ENCODE peak calls at places on chromosome 4, in seven cellular contexts. A is NB4, I is uterus, K is transverse colon, J is erythroblast, Q is HCT116, X is A549. C is an unnamed sample.

GRCh38 chr4:7763106-7763505 is 176.6 kb downstream of the AFAP1 start:
- DNase-seq in I (no peak), Q (no peak), X (no peak), A (no peak), K (no peak), J (no peak), C (no peak)

GRCh38 chr4:146179784-146180405 is 4.4 kb downstream of the LSM6 start:
- DNase-seq in Q (no peak), A (no peak), J (no peak), X (no peak), I (no peak), K (no peak), C (no peak)

GRCh38 chr4:112521123-112522116 is 5.4 kb upstream of the NEUROG2 start:
- DNase-seq in J (no peak), X (no peak), A (no peak), Q (no peak), I (no peak), K (no peak), C (no peak)

GRCh38 chr4:22413416-22413815 is 102.5 kb downstream of the ADGRA3 start:
- DNase-seq in I (no peak), A (no peak), Q (no peak), J (no peak), K (no peak), X (no peak), C (no peak)

GRCh38 chr4:10002278-10002677 is 19.0 kb downstream of the SLC2A9 start:
- DNase-seq in X (no peak), I (no peak), J (no peak), Q (no peak), A (no peak), K (no peak), C (no peak)

GRCh38 chr4:188975271-188975670 is 836.0 kb downstream of the TRIML1 start:
- DNase-seq in K (no peak), X (no peak), A (no peak), Q (no peak), J (no peak), I (no peak), C (no peak)

GRCh38 chr4:113434247-113434587 is 327.3 kb downstream of the CAMK2D start:
- DNase-seq in A (no peak), J (no peak), I (no peak), Q (no peak), X (no peak), K (no peak), C (no peak)

GRCh38 chr4:147355849-147356248 is 125.0 kb upstream of the EDNRA start:
- DNase-seq in J (no peak), X (peak), Q (no peak), A (no peak), I (no peak), K (no peak), C (no peak)

GRCh38 chr4:183154701-183155391 is 55.8 kb downstream of the WWC2 start:
- DNase-seq in J (no peak), K (peak), Q (no peak), X (no peak), I (no peak), A (no peak), C (no peak)

GRCh38 chr4:38769441-38770210 is 13.2 kb downstream of the TLR10 start:
- DNase-seq in X (no peak), A (no peak), Q (no peak), J (no peak), I (no peak), K (no peak), C (no peak)

GRCh38 chr4:184348311-184349233 is 125.8 kb downstream of the IRF2 start:
- DNase-seq in Q (no peak), K (peak), X (peak), J (no peak), A (peak), I (peak), C (peak)
- TF ChIP-seq POLR2A in Q (no peak), K (peak), X (no peak), J (no peak), A (no peak), I (no peak), C (peak)

DNA sequence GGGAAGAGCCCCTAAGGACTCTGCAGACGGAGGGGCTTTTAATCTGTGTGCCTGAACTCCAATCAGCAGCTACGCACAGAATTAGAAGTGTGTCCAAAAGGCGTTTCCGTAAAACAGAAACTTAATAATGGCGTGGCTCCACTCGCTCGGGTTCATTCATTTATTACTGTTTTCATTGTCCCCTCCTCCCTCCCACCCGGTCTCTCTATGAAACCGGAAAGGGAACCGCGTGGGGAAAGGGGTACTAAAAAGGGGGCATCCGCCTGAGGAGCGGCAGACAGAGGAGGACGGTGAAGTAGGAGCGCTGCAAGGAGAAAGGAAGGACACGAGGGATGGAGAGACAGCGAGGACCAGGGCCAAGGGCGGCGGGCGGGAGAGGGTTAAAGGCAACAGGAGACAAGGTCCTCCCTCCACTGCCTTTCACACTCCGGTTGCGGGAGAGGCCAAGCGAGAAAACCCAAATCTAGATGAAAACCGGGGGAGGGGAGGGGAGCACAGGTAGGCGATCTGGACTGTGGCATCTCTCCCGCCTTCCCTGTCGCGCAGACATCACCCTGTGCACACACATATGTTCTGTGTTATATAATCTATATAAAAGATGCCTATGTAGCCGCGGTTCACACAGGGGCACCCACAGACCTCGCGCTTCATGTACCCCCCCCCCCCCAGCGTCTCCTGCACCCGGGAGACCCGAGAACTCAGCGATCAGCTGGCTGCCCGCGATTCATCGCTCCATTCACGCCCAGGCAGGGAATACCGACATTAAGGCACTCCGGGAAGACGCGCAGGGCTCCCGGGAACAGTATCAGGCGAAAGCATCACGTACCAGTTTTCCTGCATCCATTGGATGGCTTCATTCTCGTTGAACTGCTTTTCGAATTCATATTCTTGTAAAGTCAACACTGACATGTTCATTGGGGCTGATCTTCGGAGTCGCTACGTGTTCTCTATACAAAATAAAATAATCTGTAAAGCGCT is 705 bp downstream of the ELOVL6 start:
- DNase-seq in I (peak), X (peak), J (peak), Q (no peak), K (peak), A (peak), C (no peak)
- TF ChIP-seq POLR2A in I (no peak), X (peak), J (no peak), Q (peak), K (no peak), A (peak), C (no peak)

GRCh38 chr4:54015421-54016065 is 48.9 kb downstream of the CHIC2 start:
- DNase-seq in K (no peak), A (no peak), J (no peak), I (no peak), X (no peak), Q (no peak), C (no peak)
- TF ChIP-seq POLR2A in K (no peak), A (no peak), J (no peak), I (no peak), X (no peak), Q (no peak), C (no peak)

DNA sequence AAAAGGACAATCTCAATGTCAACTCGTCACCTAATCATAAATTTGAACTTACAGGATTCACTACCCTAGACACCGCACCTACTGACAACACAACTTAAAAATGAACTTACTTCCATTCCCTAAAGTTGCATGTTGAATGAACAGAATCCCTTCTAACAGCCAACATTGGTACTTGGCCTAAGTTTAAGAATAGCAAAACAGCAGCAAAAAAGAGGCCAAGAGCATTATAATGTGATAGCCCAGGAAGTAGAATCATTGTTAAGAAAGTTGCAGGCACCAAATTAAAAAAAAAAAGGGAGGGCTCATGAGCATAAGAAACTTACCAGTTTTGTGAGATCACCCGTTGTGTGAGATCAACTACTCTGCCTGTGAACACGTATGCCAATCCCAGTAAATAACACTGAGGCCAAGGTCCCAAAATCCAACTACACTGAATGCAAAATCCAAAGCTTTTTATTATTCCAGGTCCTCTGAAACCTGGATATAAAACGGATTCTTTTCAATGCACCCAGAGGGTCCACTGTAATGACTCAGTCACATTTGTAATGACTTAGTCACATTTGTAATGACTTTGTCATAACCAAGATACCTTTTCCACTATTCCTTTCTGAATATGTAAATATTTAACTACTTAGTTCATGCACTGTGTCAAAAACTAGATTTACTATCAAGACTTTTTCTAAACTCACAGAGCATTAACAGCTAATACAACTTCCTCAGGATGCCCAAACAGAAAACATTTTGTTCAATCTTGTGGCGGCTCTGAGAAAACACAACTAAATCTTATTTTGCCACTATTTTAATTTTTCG is 6.8 kb downstream of the HNRNPDL start:
- DNase-seq in A (peak), K (no peak), Q (no peak), X (peak), I (no peak), J (no peak), C (no peak)
- TF ChIP-seq POLR2A in A (no peak), K (peak), Q (no peak), X (no peak), I (no peak), J (peak), C (no peak)

GRCh38 chr4:2938906-2939305 is 24.3 kb downstream of the NOP14 start:
- DNase-seq in X (no peak), K (peak), Q (no peak), A (peak), J (no peak), I (peak), C (peak)

GRCh38 chr4:2937986-2938385 is 25.2 kb downstream of the NOP14 start:
- DNase-seq in A (no peak), I (peak), K (peak), J (no peak), X (no peak), Q (no peak), C (no peak)

GRCh38 chr4:2940267-2941137 is 22.7 kb downstream of the NOP14 start:
- DNase-seq in K (peak), A (peak), Q (no peak), J (no peak), X (no peak), I (no peak), C (peak)

GRCh38 chr4:2941138-2942036 is 21.8 kb downstream of the NOP14 start:
- DNase-seq in X (no peak), I (peak), K (peak), A (peak), J (no peak), Q (no peak), C (peak)

DNA sequence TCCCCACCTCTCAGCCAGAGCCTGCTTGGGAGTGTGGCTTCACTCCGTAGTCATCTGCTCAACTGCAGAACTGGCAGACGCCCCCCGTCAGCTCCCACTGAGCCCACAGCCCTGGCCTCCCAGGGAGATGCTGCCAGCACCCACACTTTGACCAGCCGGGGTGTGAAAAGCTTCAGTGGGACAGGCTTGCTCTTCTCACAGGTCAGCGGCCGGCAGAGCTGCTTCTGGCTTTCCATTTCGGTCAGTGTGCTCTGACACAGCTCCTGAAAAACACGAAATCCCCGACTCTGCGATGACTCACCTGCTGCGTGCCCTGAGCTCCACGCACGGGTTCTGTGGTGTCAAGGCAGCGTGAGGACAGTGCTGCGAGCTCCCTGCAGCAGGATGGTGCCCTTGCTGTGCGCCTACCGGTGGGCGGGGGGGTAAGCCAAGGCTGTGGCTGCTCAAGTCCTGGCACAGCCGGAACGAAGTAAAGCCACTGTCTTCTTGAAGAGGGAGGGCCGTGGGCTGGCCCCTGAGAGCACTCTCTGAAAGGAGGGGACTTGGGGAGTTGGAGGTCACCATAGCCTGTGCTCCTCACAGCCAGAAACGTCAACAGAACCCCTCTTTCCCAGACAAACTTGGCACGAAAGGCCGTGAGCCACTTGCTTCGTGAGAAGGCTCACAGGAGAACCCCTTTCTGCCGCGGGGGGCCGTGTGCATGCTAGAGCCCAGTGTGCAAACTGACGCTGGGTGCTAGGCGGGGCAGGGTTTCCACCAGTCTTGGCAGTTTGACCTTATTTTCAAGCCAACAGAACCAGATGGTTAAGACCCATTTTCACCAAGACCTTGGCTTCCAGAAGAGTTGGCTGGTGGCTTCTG is 23.6 kb downstream of the NOP14 start:
- DNase-seq in J (no peak), A (peak), X (no peak), I (peak), K (peak), Q (no peak), C (no peak)
- TF ChIP-seq POLR2A in J (no peak), A (no peak), X (no peak), I (no peak), K (no peak), Q (no peak), C (no peak)

GRCh38 chr4:128812360-128812958 is 3.0 kb downstream of the JADE1 start:
- DNase-seq in X (peak), A (peak), Q (peak), J (peak), K (no peak), I (no peak), C (no peak)

GRCh38 chr4:128809477-128810330 is at the start of gene JADE1:
- DNase-seq in X (peak), J (peak), K (peak), A (peak), Q (peak), I (peak), C (peak)

GRCh38 chr4:128811571-128812359 is 2.3 kb downstream of the JADE1 start:
- DNase-seq in X (peak), Q (peak), I (peak), J (peak), K (peak), A (peak), C (peak)

GRCh38 chr4:128810331-128810870 is 901 bp downstream of the JADE1 start:
- DNase-seq in A (peak), K (peak), X (peak), I (peak), Q (peak), J (peak), C (peak)

GRCh38 chr4:128810871-128811570 is 1.5 kb downstream of the JADE1 start:
- DNase-seq in Q (peak), K (peak), X (peak), A (peak), J (peak), I (peak), C (peak)
- TF ChIP-seq POLR2A in Q (no peak), K (peak), X (peak), A (peak), J (peak), I (no peak), C (peak)

GRCh38 chr4:2445571-2445970 is 23.3 kb upstream of the RNF4 start:
- DNase-seq in X (no peak), K (no peak), A (no peak), J (no peak), Q (no peak), I (no peak), C (no peak)
- TF ChIP-seq POLR2A in X (no peak), K (no peak), A (no peak), J (no peak), Q (no peak), I (no peak), C (no peak)

GRCh38 chr4:80566203-80566872 is 230.8 kb downstream of the CFAP299 start:
- DNase-seq in J (no peak), X (no peak), Q (no peak), K (no peak), I (no peak), A (no peak), C (no peak)
- TF ChIP-seq POLR2A in J (no peak), X (no peak), Q (no peak), K (no peak), I (no peak), A (no peak), C (no peak)

DNA sequence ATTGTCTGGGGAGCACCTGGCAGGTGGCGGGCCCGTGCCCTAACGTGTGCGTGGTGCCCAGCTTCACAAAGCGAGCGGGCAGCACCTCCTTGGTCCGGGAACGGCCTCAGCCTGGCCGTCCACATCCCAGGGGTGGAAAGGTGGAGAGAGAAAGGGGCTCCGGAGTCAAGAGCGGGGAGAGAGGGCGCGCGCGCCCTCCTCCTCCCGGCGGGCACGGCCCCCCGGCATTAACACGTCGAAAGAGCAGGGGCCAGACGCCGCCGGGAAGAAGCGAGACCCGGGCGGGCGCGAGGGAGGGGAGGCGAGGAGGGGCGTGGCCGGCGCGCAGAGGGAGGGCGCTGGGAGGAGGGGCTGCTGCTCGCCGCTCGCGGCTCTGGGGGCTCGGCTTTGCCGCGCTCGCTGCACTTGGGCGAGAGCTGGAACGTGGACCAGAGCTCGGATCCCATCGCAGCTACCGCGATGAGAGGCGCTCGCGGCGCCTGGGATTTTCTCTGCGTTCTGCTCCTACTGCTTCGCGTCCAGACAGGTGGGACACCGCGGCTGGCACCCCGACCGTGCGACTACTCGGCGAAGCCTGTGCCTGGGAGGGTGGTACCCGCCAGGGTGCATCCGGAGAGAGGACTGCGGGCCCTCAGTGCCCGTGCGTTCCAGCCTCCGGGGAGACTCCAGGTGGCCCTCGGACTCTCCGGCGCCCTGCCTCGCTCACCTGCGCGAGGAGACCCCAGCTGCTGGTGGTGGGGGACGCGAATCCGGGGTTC is at the start of gene KIT:
- DNase-seq in A (peak), K (peak), X (no peak), I (peak), Q (no peak), J (peak), C (no peak)
- TF ChIP-seq POLR2A in A (no peak), K (peak), X (no peak), I (no peak), Q (no peak), J (peak), C (no peak)

GRCh38 chr4:143202824-143203223 is 18.1 kb downstream of the USP38 start:
- DNase-seq in I (no peak), J (peak), Q (no peak), A (no peak), K (no peak), X (no peak), C (no peak)
- TF ChIP-seq POLR2A in I (no peak), J (no peak), Q (no peak), A (no peak), K (no peak), X (no peak), C (no peak)